ENCODE peak calls at places on chromosome 13, in ten cellular contexts. P, I, W, Y, L, B, G, D, A and F are unnamed samples.

GRCh38 chr13:80040219-80040976 is 300.5 kb downstream of the SPRY2 start:
- DNase-seq in P (no peak), W (no peak), G (peak), D (peak), A (no peak), L (peak), B (peak), Y (peak), I (peak), F (peak)

GRCh38 chr13:21616880-21617279 is 12.9 kb upstream of the MICU2 start:
- DNase-seq in W (no peak), A (no peak), Y (no peak), L (no peak), P (no peak), B (no peak), I (peak), G (no peak), D (no peak), F (no peak)

GRCh38 chr13:107518780-107519179 is 696.6 kb downstream of the LIG4 start:
- DNase-seq in A (no peak), B (no peak), D (no peak), L (peak), I (no peak), W (no peak), G (no peak), P (no peak), Y (no peak), F (no peak)

GRCh38 chr13:67416047-67416925 is 186.2 kb upstream of the PCDH9 start:
- DNase-seq in Y (no peak), G (no peak), I (no peak), W (peak), L (peak), A (peak), D (peak), P (no peak), B (peak), F (peak)

GRCh38 chr13:74696148-74696922 is 562.1 kb upstream of the KLF12 start:
- DNase-seq in D (no peak), P (no peak), L (no peak), A (no peak), Y (no peak), I (no peak), B (no peak), W (no peak), G (no peak), F (no peak)

GRCh38 chr13:43128504-43128929 is 105.1 kb downstream of the DNAJC15 start:
- DNase-seq in G (peak), B (no peak), P (peak), L (no peak), Y (no peak), W (no peak), A (no peak), D (no peak), I (no peak), F (peak)

GRCh38 chr13:113970810-113971470 is 2.9 kb downstream of the C13orf46 start:
- DNase-seq in P (peak), D (peak), A (peak), G (peak), W (peak), B (peak), L (peak), Y (peak), I (peak), F (peak)

GRCh38 chr13:50229935-50230334 is 214.7 kb downstream of the KCNRG start:
- DNase-seq in I (no peak), D (no peak), A (no peak), Y (no peak), W (no peak), G (no peak), P (no peak), L (no peak), B (no peak), F (peak)

GRCh38 chr13:95317037-95317989 is 16.1 kb upstream of the ABCC4 start:
- DNase-seq in B (no peak), A (no peak), D (no peak), P (no peak), I (no peak), W (no peak), Y (no peak), G (no peak), L (no peak), F (peak)

GRCh38 chr13:97881556-97881955 is 71.9 kb upstream of the IPO5 start:
- DNase-seq in G (no peak), W (no peak), I (no peak), A (no peak), P (no peak), Y (no peak), B (no peak), D (no peak), L (no peak), F (no peak)

GRCh38 chr13:50365300-50365682 is 350.0 kb downstream of the KCNRG start:
- DNase-seq in P (no peak), Y (no peak), I (no peak), D (no peak), G (no peak), L (no peak), W (no peak), B (no peak), A (no peak), F (peak)

GRCh38 chr13:28819748-28820098 is 416 bp upstream of the MTUS2 start:
- DNase-seq in D (no peak), W (peak), B (peak), L (peak), I (peak), A (peak), G (peak), P (no peak), Y (no peak), F (peak)

GRCh38 chr13:95784161-95784880 is 107.4 kb downstream of the DNAJC3 start:
- DNase-seq in A (no peak), I (no peak), L (peak), D (peak), W (no peak), P (no peak), G (no peak), Y (peak), B (peak), F (peak)

GRCh38 chr13:110499621-110500281 is 61.8 kb downstream of the RAB20 start:
- DNase-seq in B (peak), I (no peak), G (no peak), A (no peak), W (no peak), L (peak), D (no peak), P (no peak), Y (no peak), F (peak)

GRCh38 chr13:64347662-64348061 is 2882.5 kb downstream of the PCDH9 start:
- DNase-seq in A (no peak), Y (no peak), W (no peak), L (peak), G (no peak), B (no peak), P (no peak), I (no peak), D (no peak), F (peak)

GRCh38 chr13:66558511-66558910 is 671.6 kb downstream of the PCDH9 start:
- DNase-seq in L (peak), Y (no peak), D (no peak), A (no peak), G (no peak), P (no peak), B (no peak), W (no peak), I (no peak), F (peak)

DNA sequence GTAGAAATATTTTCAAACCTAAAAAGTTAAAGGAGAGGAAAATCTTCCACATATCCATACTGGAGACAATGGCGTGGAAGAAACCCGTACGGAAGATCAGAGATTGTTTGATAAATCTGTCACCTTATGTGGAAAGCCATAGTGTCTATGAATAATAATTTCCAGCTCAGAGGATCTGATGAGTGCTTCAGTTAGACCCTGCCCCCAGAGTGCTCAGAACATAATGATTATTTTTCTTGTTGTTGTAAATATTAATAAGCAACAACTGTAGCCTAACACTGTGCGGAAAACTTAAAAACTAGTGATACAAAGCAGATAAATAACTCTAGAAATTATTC is 125.8 kb downstream of the FOXO1 start:
- DNase-seq in B (no peak), W (no peak), Y (no peak), G (no peak), A (no peak), P (no peak), L (no peak), D (no peak), I (no peak), F (no peak)
- H3K4me3 ChIP-seq in B (no peak), W (no peak), Y (no peak), G (no peak), A (no peak), P (no peak), L (no peak), D (no peak), I (no peak), F (no peak)

GRCh38 chr13:47126432-47126831 is 229.6 kb upstream of the HTR2A start:
- DNase-seq in W (no peak), D (no peak), G (peak), L (no peak), A (no peak), P (no peak), I (no peak), B (peak), Y (peak), F (peak)
- TF ChIP-seq CTCF in W (no peak), D (peak), G (no peak), L (peak), A (no peak), P (no peak), I (no peak), B (peak), Y (peak), F (peak)

GRCh38 chr13:99923877-99924582 is 47.5 kb downstream of the ZIC5 start:
- DNase-seq in L (no peak), P (no peak), D (no peak), G (no peak), Y (no peak), I (no peak), W (no peak), A (no peak), B (no peak), F (no peak)

GRCh38 chr13:99922631-99923404 is 48.7 kb downstream of the ZIC5 start:
- DNase-seq in W (no peak), P (no peak), A (peak), D (no peak), B (no peak), I (peak), G (no peak), L (no peak), Y (no peak), F (no peak)

GRCh38 chr13:99929866-99930265 is 41.7 kb downstream of the ZIC5 start:
- DNase-seq in P (no peak), I (no peak), B (no peak), Y (no peak), A (no peak), L (no peak), G (no peak), D (no peak), W (no peak), F (no peak)

GRCh38 chr13:99930925-99931324 is 40.6 kb downstream of the ZIC5 start:
- DNase-seq in A (no peak), W (no peak), I (no peak), Y (no peak), L (no peak), D (no peak), G (no peak), B (no peak), P (no peak), F (no peak)

GRCh38 chr13:99926014-99926731 is 45.4 kb downstream of the ZIC5 start:
- DNase-seq in A (peak), W (no peak), D (no peak), P (no peak), G (peak), L (peak), B (peak), I (peak), Y (no peak), F (no peak)
- H3K4me3 ChIP-seq in A (no peak), W (peak), D (no peak), P (peak), G (no peak), L (no peak), B (peak), I (peak), Y (peak), F (no peak)

DNA sequence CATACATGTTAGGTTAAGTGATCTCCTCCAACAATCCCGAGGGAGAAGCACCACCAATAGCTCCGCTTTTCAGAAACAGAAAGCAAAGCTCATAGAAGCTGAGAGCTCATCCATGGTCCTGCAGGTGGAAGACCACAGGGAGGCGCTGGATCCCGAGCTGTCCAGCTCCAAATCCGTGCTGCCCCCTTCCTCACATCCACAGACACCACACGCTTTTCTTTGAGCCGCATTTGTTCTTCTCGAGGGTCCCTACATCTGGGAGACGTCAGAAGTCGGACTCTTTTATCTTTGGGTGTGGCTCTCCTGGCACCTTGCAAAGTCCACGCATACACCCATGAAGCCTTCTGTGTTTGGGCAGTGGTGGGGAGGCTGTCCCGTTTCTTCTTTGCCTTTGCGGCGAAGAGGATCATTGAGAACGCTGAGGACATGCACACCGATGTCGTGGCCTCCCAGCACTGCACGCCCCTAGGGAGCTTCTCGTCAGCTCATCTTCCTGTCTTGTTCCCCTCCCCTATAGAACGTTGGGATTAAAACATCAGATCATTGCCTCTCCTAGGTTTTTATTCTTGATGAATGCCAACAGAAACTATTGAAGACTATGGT is 184.8 kb downstream of the TEX29 start:
- DNase-seq in I (no peak), P (no peak), D (no peak), Y (no peak), G (no peak), L (no peak), W (no peak), B (no peak), A (peak), F (peak)
- TF ChIP-seq CTCF in I (no peak), P (peak), D (no peak), Y (peak), G (no peak), L (no peak), W (peak), B (no peak), A (no peak), F (no peak)

DNA sequence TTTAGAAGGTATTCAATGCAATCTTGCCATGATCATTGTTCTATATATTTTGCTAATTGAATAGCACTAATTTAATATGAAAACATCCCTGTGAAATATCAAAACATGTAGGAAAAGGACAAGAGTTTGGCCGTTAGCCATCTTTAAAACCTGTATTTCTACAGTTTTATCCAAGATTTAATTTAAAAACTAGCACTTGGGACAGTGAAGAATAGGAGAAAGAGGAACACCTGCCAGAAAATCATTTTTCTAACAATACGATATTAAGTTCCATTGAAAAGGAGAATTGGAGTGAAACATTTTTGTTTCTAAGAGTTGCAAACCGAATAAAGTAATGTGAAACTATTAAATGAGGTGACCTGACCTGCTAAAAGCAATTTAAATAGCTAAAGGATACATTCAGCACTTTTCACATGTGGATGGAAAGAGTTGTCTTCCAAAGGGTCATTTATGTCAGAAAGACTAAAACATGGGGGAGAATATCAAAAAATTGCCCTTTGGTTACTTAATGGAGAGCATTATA is 1673.6 kb upstream of the MIR17HG start:
- DNase-seq in Y (no peak), L (no peak), W (no peak), A (no peak), P (no peak), B (no peak), D (no peak), G (no peak), I (no peak), F (no peak)
- H3K4me3 ChIP-seq in Y (no peak), L (no peak), W (no peak), A (no peak), P (no peak), B (no peak), D (no peak), G (no peak), I (no peak), F (no peak)

GRCh38 chr13:93455881-93456280 is 229.3 kb downstream of the GPC6 start:
- DNase-seq in A (no peak), D (no peak), P (no peak), Y (no peak), I (no peak), L (no peak), B (no peak), W (no peak), G (no peak), F (no peak)

GRCh38 chr13:93446256-93446655 is 219.6 kb downstream of the GPC6 start:
- DNase-seq in P (no peak), Y (no peak), L (peak), B (no peak), I (no peak), A (no peak), G (no peak), D (no peak), W (no peak), F (no peak)

GRCh38 chr13:93450226-93450625 is 223.6 kb downstream of the GPC6 start:
- DNase-seq in W (no peak), D (peak), P (no peak), B (peak), Y (peak), A (no peak), I (no peak), L (peak), G (no peak), F (peak)

GRCh38 chr13:93450761-93451160 is 224.2 kb downstream of the GPC6 start:
- DNase-seq in A (no peak), I (no peak), B (no peak), Y (no peak), W (no peak), D (no peak), L (no peak), G (no peak), P (no peak), F (no peak)
- TF ChIP-seq CTCF in A (no peak), I (no peak), B (no peak), Y (no peak), W (no peak), D (no peak), L (no peak), G (no peak), P (no peak), F (no peak)

GRCh38 chr13:71866173-71867091 is 572 bp downstream of the DACH1 start:
- DNase-seq in D (peak), I (peak), Y (no peak), P (peak), W (peak), G (peak), A (peak), B (no peak), L (no peak), F (no peak)

GRCh38 chr13:71865858-71866172 is 1.2 kb downstream of the DACH1 start:
- DNase-seq in L (no peak), D (no peak), W (peak), Y (no peak), B (no peak), A (no peak), I (peak), G (no peak), P (no peak), F (peak)

GRCh38 chr13:71864981-71865857 is 1.8 kb downstream of the DACH1 start:
- DNase-seq in I (peak), P (peak), D (peak), G (peak), B (no peak), W (peak), L (no peak), Y (no peak), A (no peak), F (peak)

GRCh38 chr13:71869274-71869673 is 2.3 kb upstream of the DACH1 start:
- DNase-seq in L (no peak), W (no peak), D (no peak), Y (no peak), I (no peak), B (no peak), P (no peak), G (no peak), A (no peak), F (no peak)

DNA sequence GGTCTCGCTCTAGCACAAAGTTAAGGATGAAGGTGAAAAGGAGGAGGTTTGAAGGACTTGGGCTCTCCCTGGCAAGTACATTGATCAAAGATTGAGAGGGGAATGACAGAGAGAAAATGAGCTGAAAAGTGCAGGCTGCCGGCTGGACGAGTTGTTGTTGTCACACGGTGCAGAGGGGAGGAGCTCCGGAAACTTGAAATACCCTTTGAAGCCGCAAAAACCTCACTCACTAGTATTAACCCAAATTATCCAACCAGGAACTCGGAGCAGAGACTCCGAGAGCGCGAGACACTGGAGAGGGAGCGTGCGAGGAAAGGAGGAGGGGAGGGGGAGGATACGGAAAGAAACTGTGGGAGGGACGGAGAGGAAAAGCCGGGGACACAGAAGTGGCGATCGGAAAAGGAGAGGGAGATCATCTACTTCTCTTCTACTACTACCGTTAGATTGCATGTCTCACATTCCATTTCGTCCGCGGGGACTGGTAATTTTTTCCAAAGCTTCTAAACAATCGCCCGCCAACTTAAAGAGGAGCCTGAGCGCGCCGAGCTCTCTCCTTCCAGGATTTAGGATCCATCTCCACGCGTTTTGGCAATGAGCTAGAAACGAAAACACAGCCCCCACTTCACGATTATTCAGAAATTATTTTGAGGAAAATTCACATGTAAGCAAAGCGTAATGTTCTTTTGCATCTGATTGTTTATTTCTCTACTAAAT is at the start of gene DACH1:
- DNase-seq in I (peak), L (peak), B (peak), Y (no peak), D (peak), A (peak), W (peak), P (peak), G (peak), F (peak)
- H3K4me3 ChIP-seq in I (peak), L (peak), B (peak), Y (peak), D (peak), A (peak), W (peak), P (peak), G (peak), F (peak)

GRCh38 chr13:19959141-19959830 is 759 bp downstream of the ZMYM2 start:
- DNase-seq in W (peak), P (peak), B (peak), I (peak), L (peak), Y (no peak), G (peak), A (peak), D (peak), F (peak)
- TF ChIP-seq CTCF in W (no peak), P (no peak), B (peak), I (no peak), L (peak), Y (peak), G (peak), A (peak), D (peak), F (peak)

DNA sequence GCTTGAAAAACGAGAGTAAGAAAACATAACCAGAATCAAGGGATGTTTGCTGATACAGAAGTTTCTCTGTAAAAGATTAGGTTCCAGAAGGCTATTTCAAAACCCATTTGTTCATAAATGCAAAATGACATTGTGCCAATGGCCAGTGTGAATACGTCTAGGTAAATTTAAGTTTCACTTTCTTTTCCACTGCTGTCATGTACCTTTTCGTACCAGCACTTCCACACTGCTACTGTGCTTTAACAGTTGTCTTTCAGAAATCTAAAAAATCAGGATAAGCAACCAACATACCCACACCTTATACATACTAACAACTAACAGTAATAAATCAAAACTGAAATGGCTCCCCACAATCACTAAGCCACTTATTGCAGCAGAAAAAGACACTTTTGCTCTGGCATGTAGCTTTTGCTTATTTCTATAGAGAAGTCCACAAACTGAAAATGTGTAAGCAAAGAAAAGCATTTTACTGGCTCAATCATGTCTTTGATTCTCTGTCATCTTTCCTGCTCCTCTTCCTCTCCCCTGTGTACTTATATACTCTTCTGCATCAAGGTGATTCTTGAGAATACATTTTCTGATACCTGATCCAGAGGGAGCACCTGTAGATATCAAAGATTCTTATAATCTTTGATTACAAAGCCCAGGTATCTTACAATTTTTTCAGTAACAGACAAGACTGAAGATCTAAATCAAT is 34.3 kb downstream of the ELF1 start:
- DNase-seq in B (no peak), P (no peak), I (no peak), W (no peak), D (peak), L (no peak), G (no peak), Y (no peak), A (no peak), F (peak)
- H3K4me3 ChIP-seq in B (no peak), P (peak), I (peak), W (peak), D (peak), L (no peak), G (no peak), Y (peak), A (peak), F (no peak)